ENCODE peak calls at places on chromosomes 16 and 17, in five cellular contexts. R is heart right ventricle, Y is pancreas, K is ovary, A is adrenal gland. Q is an unnamed sample. For H3K9me3, the result is how much of the 10 kb centered on the place peaks cover.

GRCh38 chr17:65371702-65372101 is 189.7 kb downstream of the AXIN2 start:
- DNase-seq in R (peak), Y (no peak), K (no peak), A (no peak), Q (peak)

GRCh38 chr17:63939401-63939800 is 7.3 kb upstream of the CD79B start:
- DNase-seq in R (no peak), Y (no peak), K (no peak), A (no peak), Q (no peak)

GRCh38 chr17:65088621-65089385 is 32.3 kb upstream of the GNA13 start:
- DNase-seq in R (no peak), Y (no peak), K (no peak), A (no peak), Q (no peak)

GRCh38 chr17:40062347-40063033 is at the start of gene THRA:
- DNase-seq in R (peak), Y (peak), K (peak), A (peak), Q (peak)

GRCh38 chr16:53457670-53458069 is 23.4 kb downstream of the RBL2 start:
- DNase-seq in R (no peak), Y (no peak), K (no peak), A (no peak), Q (no peak)

GRCh38 chr16:11138769-11139623 is 117.0 kb downstream of the SOCS1 start:
- DNase-seq in R (no peak), Y (no peak), K (no peak), A (no peak), Q (no peak)

GRCh38 chr16:4442371-4442770 is 16.7 kb downstream of the DNAJA3 start:
- DNase-seq in R (no peak), Y (no peak), K (no peak), A (no peak), Q (no peak)

GRCh38 chr16:87895641-87896141 is 26.4 kb upstream of the SLC7A5 start:
- DNase-seq in R (no peak), Y (no peak), K (no peak), A (no peak), Q (no peak)

GRCh38 chr17:41697122-41697962 is 8.7 kb downstream of the EIF1 start:
- DNase-seq in R (peak), Y (peak), K (peak), A (peak), Q (peak)

GRCh38 chr17:64115043-64115698 is 14.8 kb downstream of the ERN1 start:
- DNase-seq in R (no peak), Y (no peak), K (no peak), A (peak), Q (peak)

GRCh38 chr16:86579268-86580062 is 1.1 kb downstream of the FOXL1 start:
- DNase-seq in R (peak), Y (no peak), K (no peak), A (no peak), Q (peak)

GRCh38 chr17:38879878-38880727 is 10.2 kb downstream of the LASP1 start:
- DNase-seq in R (peak), Y (no peak), K (peak), A (peak), Q (peak)

GRCh38 chr16:48321307-48322036 is 63.7 kb downstream of the SIAH1 start:
- DNase-seq in R (no peak), Y (no peak), K (no peak), A (no peak), Q (no peak)

GRCh38 chr17:72024457-72024856 is 96.4 kb upstream of the SOX9 start:
- DNase-seq in R (no peak), Y (no peak), K (no peak), A (no peak), Q (no peak)

GRCh38 chr16:76970087-76970744 is 220.8 kb upstream of the MON1B start:
- DNase-seq in R (no peak), Y (no peak), K (no peak), A (peak), Q (no peak)

GRCh38 chr16:23682181-23682580 is 3.5 kb downstream of the PLK1 start:
- DNase-seq in R (no peak), Y (no peak), K (no peak), A (no peak), Q (no peak)

GRCh38 chr17:52297230-52298010 is 138.9 kb upstream of the CA10 start:
- DNase-seq in R (no peak), Y (no peak), K (no peak), A (no peak), Q (no peak)

GRCh38 chr16:13390093-13390985 is 488.9 kb downstream of the SHISA9 start:
- DNase-seq in R (no peak), Y (no peak), K (no peak), A (no peak), Q (no peak)

GRCh38 chr16:116015-116414 is 22.5 kb downstream of the NPRL3 start:
- DNase-seq in R (no peak), Y (no peak), K (no peak), A (no peak), Q (no peak)

GRCh38 chr16:55042556-55043432 is 112.1 kb downstream of the IRX5 start:
- DNase-seq in R (no peak), Y (no peak), K (no peak), A (no peak), Q (no peak)

GRCh38 chr17:15288859-15289258 is 23.7 kb upstream of the PMP22 start:
- DNase-seq in R (no peak), Y (no peak), K (no peak), A (no peak), Q (no peak)

GRCh38 chr17:42016411-42016831 is 818 bp downstream of the DNAJC7 start:
- DNase-seq in R (no peak), Y (no peak), K (no peak), A (peak), Q (no peak)

GRCh38 chr17:2688351-2689342 is 22.9 kb downstream of the CLUH start:
- DNase-seq in R (peak), Y (peak), K (peak), A (no peak), Q (no peak)

GRCh38 chr17:60077672-60078519 is 825 bp downstream of the HEATR6 start:
- DNase-seq in R (no peak), Y (no peak), K (no peak), A (peak), Q (no peak)

GRCh38 chr17:7466318-7466643 is 13.2 kb downstream of the ZBTB4 start:
- DNase-seq in R (no peak), Y (no peak), K (no peak), A (no peak), Q (no peak)
- H3K27ac ChIP-seq in R (peak), Y (no peak), K (no peak), A (peak), Q (peak)

GRCh38 chr17:80818871-80819270 is 172.8 kb upstream of the CHMP6 start:
- DNase-seq in R (no peak), Y (no peak), K (no peak), A (peak), Q (no peak)
- H3K9me3 ChIP-seq in R (under half), Y (under half), K (under half), A (under half), Q (under half)

GRCh38 chr17:44324092-44324570 is 492 bp downstream of the SLC25A39 start:
- DNase-seq in R (no peak), Y (no peak), K (no peak), A (peak), Q (no peak)
- H3K27ac ChIP-seq in R (peak), Y (peak), K (peak), A (peak), Q (peak)

DNA sequence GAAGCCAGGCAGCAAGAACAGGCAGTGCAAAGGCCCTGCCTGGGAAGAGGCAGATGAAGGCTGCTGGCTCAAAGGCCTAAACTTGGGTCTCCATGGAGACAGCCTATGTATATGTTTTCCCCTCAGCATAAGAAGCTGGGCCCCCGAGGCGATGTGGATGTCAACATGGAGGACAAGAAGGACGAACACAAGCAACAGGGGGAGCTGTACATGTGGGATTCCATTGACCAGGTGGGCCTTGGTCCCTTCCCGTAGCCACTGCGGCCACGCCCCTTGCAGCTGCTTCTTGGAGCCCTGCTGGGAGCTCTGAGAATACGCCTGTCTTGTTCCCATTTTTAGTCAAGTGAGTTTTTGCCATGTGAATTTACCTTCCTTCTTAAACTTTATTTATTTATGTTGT is 106.0 kb downstream of the SDR42E1 start:
- DNase-seq in R (no peak), Y (no peak), K (no peak), A (no peak), Q (no peak)
- H3K9me3 ChIP-seq in R (under half), Y (under half), K (under half), A (under half), Q (under half)

DNA sequence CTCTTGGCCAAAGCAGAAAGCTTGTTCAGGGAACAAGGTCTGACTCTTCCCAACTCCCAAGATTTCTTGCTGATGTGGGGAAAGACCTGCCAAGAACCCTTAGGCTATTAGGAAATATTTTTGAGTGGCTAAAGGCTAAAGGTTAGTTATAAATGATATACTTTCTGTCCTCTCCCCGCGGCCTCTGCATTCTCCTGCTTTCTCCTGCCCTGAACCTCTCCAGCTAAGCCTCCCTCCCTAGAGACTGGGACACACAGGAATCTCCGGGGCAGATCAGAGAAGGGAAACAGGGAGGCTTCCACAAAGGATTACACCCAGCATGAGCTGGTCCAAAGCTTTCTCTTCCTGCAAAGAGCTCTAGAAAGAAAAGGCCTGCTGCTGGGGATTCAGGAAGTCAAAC is 2.3 kb downstream of the SLC43A2 start:
- DNase-seq in R (no peak), Y (no peak), K (no peak), A (no peak), Q (no peak)
- H3K27ac ChIP-seq in R (no peak), Y (no peak), K (no peak), A (peak), Q (no peak)

GRCh38 chr16:31920373-31920772 is 46.8 kb downstream of the ZNF267 start:
- DNase-seq in R (no peak), Y (no peak), K (no peak), A (no peak), Q (no peak)
- H3K9me3 ChIP-seq in R (half or more), Y (under half), K (under half), A (half or more), Q (under half)

DNA sequence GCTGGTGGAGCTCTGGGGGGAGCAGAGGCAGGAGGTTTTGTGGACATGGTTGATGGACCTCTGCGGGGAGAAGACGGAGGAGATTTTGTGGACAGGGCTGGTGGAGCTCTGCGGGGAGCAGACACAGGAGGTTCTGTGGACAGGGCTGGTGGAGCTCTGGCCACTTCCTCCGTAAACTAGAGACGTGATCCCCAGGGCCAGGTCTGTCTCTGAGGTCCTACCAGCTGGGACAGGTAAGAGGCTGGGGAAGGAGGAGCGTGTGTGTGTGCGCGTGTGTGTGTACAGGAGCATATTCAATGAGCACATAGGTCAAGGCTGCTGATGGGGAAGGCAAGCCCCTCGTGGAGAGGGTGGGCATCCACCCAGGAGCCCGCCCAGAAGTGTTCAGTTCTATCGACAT is 20.6 kb downstream of the RPH3AL start:
- DNase-seq in R (no peak), Y (no peak), K (peak), A (peak), Q (peak)
- H3K27ac ChIP-seq in R (peak), Y (peak), K (peak), A (peak), Q (peak)

DNA sequence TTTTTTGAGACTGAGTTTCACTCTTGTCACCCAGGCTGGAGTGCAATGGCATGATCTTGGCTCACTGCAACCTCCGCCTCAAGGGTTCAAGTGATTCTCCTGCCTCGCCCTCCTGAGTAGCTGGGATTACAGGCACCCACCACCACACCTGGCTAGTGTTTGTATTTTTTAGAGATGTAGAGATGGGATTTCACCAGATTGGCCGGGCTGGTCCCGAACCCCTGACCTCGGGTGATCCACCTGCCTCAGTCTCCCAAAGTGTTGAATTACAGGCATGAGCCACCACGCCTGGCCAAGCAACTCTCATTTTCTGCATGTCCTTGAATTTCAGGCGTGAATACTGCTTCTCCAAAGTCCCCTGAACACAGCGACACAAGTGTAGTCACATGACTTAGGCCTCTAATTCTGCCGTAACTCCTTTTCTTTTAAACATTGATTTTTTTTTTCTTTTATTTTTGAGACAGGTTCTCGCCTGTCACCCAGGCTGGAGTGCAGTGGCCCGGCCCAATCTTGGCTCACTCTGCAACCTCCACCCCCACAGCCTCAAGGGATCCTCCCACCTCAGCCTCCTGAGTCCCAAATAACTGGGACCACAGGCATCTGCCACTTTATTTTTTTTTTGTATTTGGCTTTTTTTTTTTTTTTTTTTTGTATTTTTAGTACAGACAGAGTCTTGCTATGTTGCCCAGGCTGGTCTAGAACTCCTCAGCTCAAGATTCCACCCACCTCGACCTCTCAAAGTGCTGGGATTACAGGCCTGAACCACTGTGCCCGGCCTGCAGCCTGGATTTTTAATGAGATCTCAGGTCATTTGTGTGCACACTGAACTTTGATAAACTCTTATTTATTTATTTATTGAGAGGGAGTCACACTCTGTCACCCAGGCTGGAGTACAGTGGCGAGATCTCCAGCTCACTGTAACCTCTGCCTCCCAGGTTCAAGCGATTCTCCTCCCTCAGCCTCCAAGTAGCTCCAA is 124.6 kb downstream of the KCNJ18 start:
- DNase-seq in R (no peak), Y (no peak), K (no peak), A (no peak), Q (no peak)
- H3K9me3 ChIP-seq in R (under half), Y (under half), K (under half), A (under half), Q (under half)

GRCh38 chr16:7324306-7324705 is 8.3 kb upstream of the RBFOX1 start:
- DNase-seq in R (no peak), Y (no peak), K (no peak), A (no peak), Q (no peak)
- H3K27ac ChIP-seq in R (no peak), Y (no peak), K (no peak), A (no peak), Q (no peak)

GRCh38 chr16:51556694-51557327 is 405.7 kb upstream of the SALL1 start:
- DNase-seq in R (no peak), Y (no peak), K (peak), A (peak), Q (no peak)
- H3K9me3 ChIP-seq in R (under half), Y (under half), K (under half), A (under half), Q (under half)

Q was measured in right cardiac atrium.